ENCODE peak calls at places on chromosomes 1 and 21, in seven cellular contexts. P, Z, F, G, W, N and D are unnamed samples. For H3K9me3, the result is how much of the 10 kb centered on the place peaks cover.

GRCh38 chr1:200895801-200896570 is 1.3 kb downstream of the INAVA start:
- DNase-seq in F (no peak), N (no peak), W (no peak), Z (no peak), G (no peak), P (no peak), D (no peak)

GRCh38 chr1:49351744-49352143 is 575.1 kb upstream of the BEND5 start:
- DNase-seq in P (no peak), G (no peak), F (no peak), W (no peak), N (no peak), Z (no peak), D (no peak)

GRCh38 chr1:223720987-223721591 is 8.8 kb downstream of the CAPN2 start:
- DNase-seq in G (peak), P (no peak), Z (no peak), N (no peak), F (no peak), W (peak), D (no peak)

GRCh38 chr1:53450225-53450624 is 9.0 kb upstream of the DMRTB1 start:
- DNase-seq in F (peak), P (no peak), N (no peak), Z (no peak), G (no peak), W (no peak), D (peak)

GRCh38 chr1:159000627-159001026 is 9.1 kb upstream of the IFI16 start:
- DNase-seq in F (no peak), P (no peak), Z (no peak), W (peak), N (peak), G (peak), D (peak)

GRCh38 chr1:221310180-221310579 is 430.9 kb downstream of the HLX start:
- DNase-seq in F (no peak), W (no peak), P (no peak), G (no peak), Z (no peak), N (no peak), D (no peak)

GRCh38 chr1:246427611-246428010 is 79.5 kb downstream of the SMYD3 start:
- DNase-seq in P (no peak), N (no peak), F (no peak), Z (no peak), G (no peak), W (no peak), D (no peak)

GRCh38 chr1:47578862-47579419 is 141.1 kb downstream of the FOXD2 start:
- DNase-seq in G (no peak), Z (no peak), W (no peak), F (no peak), P (no peak), N (no peak), D (no peak)

GRCh38 chr1:201930137-201930536 is 16.2 kb downstream of the LMOD1 start:
- DNase-seq in G (no peak), N (no peak), F (no peak), W (no peak), Z (no peak), P (no peak), D (no peak)

GRCh38 chr1:28871631-28872401 is 42.6 kb upstream of the EPB41 start:
- DNase-seq in G (no peak), Z (no peak), N (no peak), W (no peak), P (no peak), F (no peak), D (no peak)

GRCh38 chr1:165631403-165632151 is 543 bp downstream of the MGST3 start:
- DNase-seq in G (peak), F (peak), N (peak), P (no peak), Z (no peak), W (peak), D (peak)

GRCh38 chr21:42263591-42264131 is 44.7 kb downstream of the ABCG1 start:
- DNase-seq in F (no peak), Z (no peak), P (no peak), G (peak), N (no peak), W (peak), D (peak)

GRCh38 chr1:57157818-57158606 is 192.2 kb upstream of the C8B start:
- DNase-seq in P (no peak), Z (no peak), G (no peak), N (no peak), W (no peak), F (no peak), D (no peak)

GRCh38 chr1:21262282-21263051 is 27.8 kb downstream of the ECE1 start:
- DNase-seq in Z (no peak), N (peak), W (peak), P (no peak), F (no peak), G (no peak), D (peak)

GRCh38 chr1:21639594-21640041 is 29.5 kb downstream of the RAP1GAP start:
- DNase-seq in W (no peak), N (no peak), Z (no peak), G (no peak), F (no peak), P (no peak), D (no peak)

GRCh38 chr1:231162970-231163830 is 1.3 kb downstream of the TRIM67 start:
- DNase-seq in N (no peak), P (no peak), W (no peak), Z (no peak), G (no peak), F (peak), D (peak)

GRCh38 chr1:28279721-28280120 is 20.4 kb downstream of the SESN2 start:
- DNase-seq in G (no peak), W (no peak), P (no peak), Z (no peak), F (no peak), N (no peak), D (no peak)

GRCh38 chr1:19406680-19407079 is 78.7 kb downstream of the CAPZB start:
- DNase-seq in G (no peak), F (no peak), W (no peak), P (no peak), N (no peak), Z (no peak), D (no peak)

GRCh38 chr1:206739411-206740076 is 31.0 kb upstream of the IL19 start:
- DNase-seq in Z (no peak), W (no peak), F (no peak), G (no peak), N (no peak), P (no peak), D (no peak)

GRCh38 chr1:244957525-244957924 is 93.2 kb upstream of the HNRNPU start:
- DNase-seq in Z (no peak), G (no peak), N (no peak), F (no peak), P (no peak), W (no peak), D (no peak)

GRCh38 chr1:161177112-161177935 is at the start of gene B4GALT3:
- DNase-seq in G (peak), Z (peak), W (peak), N (peak), P (peak), F (peak), D (peak)

DNA sequence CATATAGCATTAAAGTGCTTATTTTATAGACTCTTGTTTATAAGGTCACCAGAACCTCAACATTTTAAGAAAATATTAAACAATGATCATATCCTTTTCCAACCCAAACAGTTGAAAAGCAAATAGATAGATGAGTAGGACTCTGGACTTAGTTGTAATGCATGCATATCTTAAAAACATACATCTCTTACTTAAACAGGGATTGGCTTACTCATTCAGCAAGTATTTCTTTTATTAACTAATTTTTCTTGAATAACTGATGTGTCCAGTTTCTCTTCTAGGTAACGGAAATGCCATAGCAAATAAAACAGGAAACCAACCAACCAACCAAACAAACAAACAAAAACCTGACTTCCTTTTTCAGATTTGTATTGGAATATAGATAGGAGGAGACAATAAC is 70.9 kb upstream of the NBPF4 start:
- DNase-seq in G (no peak), W (no peak), Z (no peak), N (no peak), F (no peak), P (no peak), D (no peak)
- H3K9me3 ChIP-seq in G (under half), W (under half), Z (under half), N (under half), F (under half), P (under half), D (under half)

DNA sequence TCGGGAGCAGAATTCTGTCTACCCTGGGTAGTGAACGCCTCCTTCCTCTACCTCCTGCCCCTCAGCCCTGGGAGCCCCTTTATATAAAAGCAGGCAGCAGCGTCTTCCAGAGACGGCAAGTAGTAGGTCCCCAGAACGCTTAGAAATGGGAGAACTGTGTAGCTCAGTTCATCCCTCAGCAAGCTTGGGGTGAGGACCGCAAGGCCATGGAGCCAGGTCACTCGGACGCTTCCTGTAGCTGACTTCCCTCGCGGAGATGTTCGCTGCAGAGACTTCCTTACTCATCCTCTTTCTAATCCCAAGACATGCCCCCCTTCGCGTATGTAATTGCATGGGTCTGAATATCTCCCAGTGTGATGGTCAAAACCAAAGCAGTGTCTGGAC is 141.4 kb upstream of the COA6 start:
- DNase-seq in Z (no peak), F (no peak), N (no peak), P (no peak), G (no peak), W (no peak), D (no peak)
- TF ChIP-seq CTCF in Z (no peak), F (no peak), N (no peak), P (no peak), G (no peak), W (no peak), D (no peak)

GRCh38 chr21:22250355-22250754 is 1252.1 kb downstream of the NCAM2 start:
- DNase-seq in Z (no peak), P (no peak), N (no peak), W (no peak), G (no peak), F (no peak), D (no peak)
- H3K9me3 ChIP-seq in Z (under half), P (under half), N (under half), W (under half), G (under half), F (under half), D (under half)

DNA sequence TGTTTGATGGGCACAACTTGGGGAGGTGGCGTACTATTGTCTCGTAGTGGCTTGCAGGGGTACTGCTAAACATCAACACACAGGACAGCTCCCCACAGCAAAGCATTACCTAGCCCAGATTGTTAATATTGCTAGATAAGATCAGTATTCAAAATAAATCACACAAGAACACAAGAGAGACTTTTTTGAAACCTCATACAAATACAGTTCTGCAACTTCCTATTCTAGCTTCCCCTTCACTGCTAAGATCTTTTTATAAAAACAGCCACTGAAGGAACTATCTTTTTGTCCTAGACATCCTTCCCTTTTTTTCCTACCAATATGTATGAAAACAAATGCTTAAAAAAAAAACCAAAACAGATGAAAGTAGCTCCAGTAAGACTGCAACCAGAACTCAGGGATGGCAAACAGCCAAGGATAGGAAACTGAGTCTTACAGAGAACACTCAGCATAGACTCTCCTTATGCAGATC is 137.8 kb upstream of the KRTAP19-8 start:
- DNase-seq in G (no peak), Z (no peak), P (no peak), F (no peak), W (no peak), N (no peak), D (no peak)
- TF ChIP-seq CTCF in G (no peak), Z (no peak), P (no peak), F (no peak), W (no peak), N (no peak), D (no peak)

DNA sequence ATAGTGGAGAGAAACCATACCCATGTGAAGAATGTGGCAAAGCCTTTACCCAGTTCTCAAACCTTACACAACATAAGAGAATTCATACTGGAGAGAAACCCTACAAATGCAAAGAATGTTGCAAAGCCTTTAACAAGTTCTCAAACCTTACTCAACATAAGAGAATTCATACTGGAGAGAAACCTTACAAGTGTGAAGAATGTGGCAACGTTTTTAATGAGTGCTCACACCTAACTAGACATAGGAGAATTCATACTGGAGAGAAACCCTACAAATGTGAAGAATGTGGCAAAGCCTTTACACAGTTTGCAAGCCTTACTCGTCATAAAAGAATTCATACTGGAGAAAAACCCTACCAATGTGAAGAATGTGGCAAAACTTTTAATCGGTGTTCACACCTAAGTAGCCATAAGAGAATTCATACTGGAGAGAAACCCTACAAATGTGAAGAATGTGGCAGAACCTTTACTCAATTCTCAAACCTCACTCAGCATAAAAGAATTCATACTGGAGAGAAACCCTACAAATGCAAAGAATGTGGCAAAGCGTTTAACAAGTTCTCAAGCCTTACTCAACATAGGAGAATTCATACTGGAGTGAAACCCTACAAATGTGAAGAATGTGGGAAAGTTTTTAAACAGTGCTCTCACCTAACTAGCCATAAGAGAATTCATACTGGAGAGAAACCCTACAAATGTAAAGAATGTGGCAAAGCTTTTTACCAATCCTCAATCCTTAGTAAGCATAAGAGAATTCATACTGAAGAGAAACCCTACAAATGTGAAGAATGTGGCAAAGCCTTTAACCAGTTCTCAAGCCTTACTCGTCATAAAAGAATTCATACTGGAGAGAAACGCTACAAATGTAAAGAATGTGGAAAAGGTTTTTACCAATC is 80.0 kb downstream of the JMJD4 start:
- DNase-seq in W (no peak), F (no peak), G (no peak), N (no peak), Z (no peak), P (no peak), D (no peak)
- H3K9me3 ChIP-seq in W (under half), F (half or more), G (half or more), N (under half), Z (under half), P (half or more), D (half or more)

DNA sequence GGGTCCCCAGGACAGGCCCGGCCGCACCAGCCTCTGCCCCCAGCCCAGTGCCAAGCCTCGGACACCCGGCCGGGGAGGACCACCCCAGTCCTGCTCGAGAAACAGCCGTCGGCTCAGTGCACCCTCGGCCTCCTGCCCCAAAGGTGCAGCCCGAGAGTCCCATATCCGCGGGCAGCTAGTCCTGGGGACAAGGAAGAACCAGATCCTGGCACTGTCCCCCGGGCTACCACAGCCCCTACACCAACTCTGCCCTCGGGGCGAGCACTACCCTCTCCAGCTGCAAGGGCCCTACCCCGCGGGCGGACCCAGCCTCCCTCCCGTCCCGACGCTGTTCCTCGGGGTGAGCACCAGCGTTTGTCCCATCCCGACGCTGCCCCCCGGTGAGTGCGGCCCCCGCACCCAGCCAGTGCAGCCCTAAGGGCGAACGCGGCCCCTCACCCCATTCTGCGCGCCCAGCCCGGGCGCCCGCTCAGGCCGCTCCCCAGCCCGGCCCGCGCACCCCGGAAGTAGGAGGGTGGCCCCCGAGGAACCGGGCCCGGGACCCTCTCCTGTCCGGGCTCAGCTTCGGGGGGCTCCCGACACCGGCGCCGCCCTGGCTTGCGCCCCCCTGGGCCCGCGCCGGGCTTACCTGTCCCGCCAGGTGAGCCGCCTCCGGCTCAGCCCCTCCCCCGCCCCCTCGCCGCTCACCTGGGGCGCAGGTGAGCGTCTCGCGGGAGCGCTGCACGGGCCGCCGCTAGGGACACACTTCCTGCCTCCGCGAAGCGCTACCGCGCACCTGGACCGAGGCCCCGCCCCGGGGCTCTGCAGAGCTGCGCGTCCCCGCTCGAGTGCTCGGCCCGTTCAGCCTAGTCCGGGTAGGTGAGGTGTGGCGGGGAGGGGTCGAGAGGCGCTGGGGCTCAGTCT is at the start of gene KDF1:
- DNase-seq in P (peak), G (peak), N (peak), F (peak), W (no peak), Z (no peak), D (peak)
- TF ChIP-seq CTCF in P (peak), G (peak), N (no peak), F (peak), W (peak), Z (peak), D (peak)

GRCh38 chr1:2829846-2830615 is 28.5 kb upstream of the TTC34 start:
- DNase-seq in Z (no peak), F (no peak), G (no peak), W (no peak), N (no peak), P (no peak), D (no peak)
- H3K9me3 ChIP-seq in Z (under half), F (half or more), G (under half), W (under half), N (under half), P (under half), D (under half)

GRCh38 chr1:41776896-41777431 is 141.8 kb downstream of the HIVEP3 start:
- DNase-seq in N (no peak), P (no peak), G (no peak), Z (no peak), W (no peak), F (no peak), D (no peak)

GRCh38 chr1:41780916-41781315 is 137.8 kb downstream of the HIVEP3 start:
- DNase-seq in Z (no peak), F (no peak), N (no peak), W (no peak), P (no peak), G (no peak), D (no peak)

GRCh38 chr1:41780322-41780721 is 138.4 kb downstream of the HIVEP3 start:
- DNase-seq in W (no peak), G (no peak), P (no peak), N (no peak), Z (no peak), F (no peak), D (no peak)

GRCh38 chr1:41775961-41776585 is 142.6 kb downstream of the HIVEP3 start:
- DNase-seq in F (no peak), W (no peak), N (no peak), P (no peak), Z (no peak), G (no peak), D (no peak)

DNA sequence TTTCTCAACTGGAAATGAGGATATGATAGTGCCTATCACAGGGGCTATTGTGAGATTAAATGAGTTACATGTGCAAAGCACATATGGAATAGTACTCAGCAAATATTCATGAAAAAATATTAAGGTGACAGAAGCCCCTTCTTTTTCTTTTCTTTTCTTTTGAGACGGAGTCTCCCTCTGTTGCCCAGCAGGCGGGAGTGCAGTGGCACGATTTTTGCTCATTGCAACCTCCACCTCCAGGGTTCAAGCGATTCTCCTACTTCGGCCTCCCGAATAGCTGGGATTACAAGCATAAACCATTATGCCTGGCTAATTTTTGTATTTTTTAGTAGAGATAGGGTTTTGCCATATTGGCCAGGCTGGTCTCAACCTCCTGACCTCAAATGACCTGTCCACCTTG is 139.4 kb downstream of the HIVEP3 start:
- DNase-seq in G (no peak), Z (no peak), N (no peak), W (no peak), P (no peak), F (no peak), D (no peak)
- TF ChIP-seq CTCF in G (no peak), Z (no peak), N (peak), W (no peak), P (no peak), F (peak), D (peak)

DNA sequence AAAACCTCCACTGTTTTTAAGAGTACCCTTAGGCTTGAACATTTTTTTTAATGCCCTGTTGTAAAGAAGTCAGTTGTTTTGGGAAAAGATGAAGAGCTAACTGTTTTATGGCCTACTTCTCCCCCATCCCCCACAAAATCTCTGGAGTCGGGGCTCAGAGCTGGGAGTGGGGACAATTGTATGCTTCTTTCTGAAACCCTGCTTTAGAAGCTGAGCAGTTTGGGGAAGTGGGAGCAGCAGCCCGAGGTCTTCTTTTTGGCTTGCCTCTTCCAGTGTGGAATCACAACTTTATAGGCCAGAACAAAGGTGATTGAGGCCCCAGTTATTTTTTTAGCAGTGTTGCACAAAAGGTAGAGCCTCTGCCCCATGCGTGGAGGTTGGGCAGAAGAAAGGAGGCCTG is 25.2 kb downstream of the PPP2R5A start:
- DNase-seq in F (no peak), W (no peak), Z (no peak), N (no peak), G (no peak), P (no peak), D (no peak)
- H3K9me3 ChIP-seq in F (under half), W (under half), Z (under half), N (under half), G (under half), P (under half), D (under half)